ENCODE peak calls at places on chromosomes 6 and 20, in four cellular contexts. Z, A, B and X are unnamed samples.

GRCh38 chr6:117919775-117920492 is 12.9 kb downstream of the SLC35F1 start:
- DNase-seq in Z (no peak), B (no peak), A (peak), X (no peak)

GRCh38 chr6:116971959-116972358 is 94.9 kb downstream of the RFX6 start:
- DNase-seq in B (no peak), Z (peak), A (peak), X (peak)

GRCh38 chr6:156395276-156395675 is 381.9 kb upstream of the ARID1B start:
- DNase-seq in B (peak), A (no peak), Z (no peak), X (no peak)

GRCh38 chr6:38612386-38612965 is 27.3 kb downstream of the BTBD9 start:
- DNase-seq in Z (no peak), B (no peak), A (no peak), X (peak)

GRCh38 chr6:13417431-13417830 is 70.0 kb downstream of the GFOD1 start:
- DNase-seq in A (no peak), Z (no peak), B (no peak), X (no peak)

GRCh38 chr20:57090590-57091560 is 175.6 kb downstream of the BMP7 start:
- DNase-seq in Z (no peak), B (no peak), A (no peak), X (no peak)

GRCh38 chr20:58667975-58668374 is 16.9 kb downstream of the STX16 start:
- DNase-seq in A (no peak), B (no peak), Z (no peak), X (no peak)

GRCh38 chr20:43959079-43959919 is 44.6 kb downstream of the TOX2 start:
- DNase-seq in Z (no peak), B (no peak), A (peak), X (no peak)

GRCh38 chr6:53796451-53796780 is 1.6 kb downstream of the LRRC1 start:
- DNase-seq in A (no peak), Z (no peak), B (no peak), X (no peak)

GRCh38 chr20:48294196-48294595 is 508.9 kb upstream of the SULF2 start:
- DNase-seq in A (no peak), Z (no peak), B (no peak), X (peak)

GRCh38 chr6:16168858-16169257 is 40.0 kb downstream of the MYLIP start:
- DNase-seq in B (no peak), A (no peak), Z (no peak), X (peak)

GRCh38 chr6:121748376-121748775 is 312.9 kb downstream of the GJA1 start:
- DNase-seq in Z (no peak), B (no peak), A (no peak), X (peak)

GRCh38 chr6:133644548-133644947 is 244.4 kb upstream of the TCF21 start:
- DNase-seq in A (no peak), Z (no peak), B (no peak), X (no peak)

GRCh38 chr20:467755-468154 is 5.4 kb upstream of the TBC1D20 start:
- DNase-seq in B (no peak), A (no peak), Z (no peak), X (no peak)

GRCh38 chr20:41249781-41250281 is 67.7 kb downstream of the ZHX3 start:
- DNase-seq in B (no peak), Z (peak), A (no peak), X (peak)

GRCh38 chr6:164040994-164041393 is 626.5 kb downstream of the QKI start:
- DNase-seq in Z (no peak), B (no peak), A (no peak), X (no peak)